ENCODE peak calls at places on chromosomes 12 and 14, in nine cellular contexts. K, P, S, T, A, W, Q, E and D are unnamed samples.
A peak's percentile ranks its signal among the peaks of the same experiment; 100 is the strongest.

GRCh38 chr12:33484161-33484560 is 44.5 kb upstream of the SYT10 start:
- DNase-seq in W (no peak), S (no peak), E (no peak), A (no peak), T (no peak), K (no peak), P (no peak), Q (no peak), D (no peak)

GRCh38 chr14:35458442-35458841 is 53.9 kb upstream of the NFKBIA start:
- DNase-seq in T (no peak), A (no peak), K (no peak), P (no peak), W (no peak), S (no peak), Q (no peak), E (no peak), D (no peak)

GRCh38 chr12:128592345-128592744 is 231.4 kb downstream of the SLC15A4 start:
- DNase-seq in A (no peak), Q (no peak), W (no peak), P (no peak), K (no peak), E (no peak), S (no peak), T (no peak), D (no peak)

GRCh38 chr14:82045339-82045738 is 511.7 kb upstream of the SEL1L start:
- DNase-seq in P (no peak), T (no peak), K (no peak), Q (no peak), W (no peak), A (no peak), E (no peak), S (no peak), D (no peak)

GRCh38 chr14:105830171-105830570 is 303.8 kb downstream of the TMEM121 start:
- DNase-seq in Q (no peak), P (no peak), S (no peak), A (no peak), W (no peak), T (no peak), K (no peak), E (no peak), D (no peak)

GRCh38 chr14:74257078-74257987 is 18.1 kb downstream of the VSX2 start:
- DNase-seq in W (peak; percentile 18), Q (peak; percentile 92), A (no peak), K (peak; percentile 47), E (peak; percentile 20), S (peak; percentile 43), T (no peak), P (no peak), D (peak; percentile 63)

GRCh38 chr12:132160016-132160415 is 15.8 kb downstream of the NOC4L start:
- DNase-seq in S (no peak), A (no peak), T (no peak), K (no peak), W (no peak), P (no peak), E (no peak), Q (no peak), D (no peak)

GRCh38 chr14:100822921-100823320 is 3.0 kb upstream of the MEG3 start:
- DNase-seq in P (no peak), Q (no peak), A (no peak), T (no peak), S (no peak), W (peak; percentile 33), K (no peak), E (no peak), D (no peak)

GRCh38 chr12:60191676-60192359 is 596.0 kb downstream of the SLC16A7 start:
- DNase-seq in S (no peak), E (peak; percentile 65), Q (no peak), W (peak; percentile 17), A (no peak), K (no peak), P (peak; percentile 49), T (no peak), D (no peak)

GRCh38 chr14:36055052-36055378 is 121.5 kb downstream of the PTCSC3 start:
- DNase-seq in T (no peak), P (no peak), W (no peak), E (no peak), Q (no peak), K (no peak), S (no peak), A (no peak), D (no peak)

GRCh38 chr14:77004711-77005460 is 23.6 kb downstream of the IRF2BPL start:
- DNase-seq in P (no peak), K (no peak), W (no peak), T (no peak), S (no peak), A (no peak), E (peak; percentile 19), Q (no peak), D (no peak)

GRCh38 chr12:712172-712863 is 40.1 kb upstream of the WNK1 start:
- DNase-seq in Q (no peak), S (no peak), E (peak; percentile 20), K (no peak), W (peak; percentile 15), T (no peak), A (no peak), P (no peak), D (no peak)

GRCh38 chr12:111121840-111122239 is 201.5 kb upstream of the MYL2 start:
- DNase-seq in W (no peak), S (no peak), A (no peak), T (no peak), E (no peak), K (no peak), Q (no peak), P (no peak), D (no peak)
- TF ChIP-seq CTCF in W (no peak), S (no peak), A (no peak), T (no peak), E (no peak), K (no peak), Q (no peak), P (no peak), D (no peak)

GRCh38 chr14:50961606-50962259 is 17.4 kb upstream of the PYGL start:
- DNase-seq in S (peak; percentile 43), T (no peak), K (peak; percentile 16), Q (no peak), E (peak; percentile 97), A (peak; percentile 57), W (peak; percentile 98), P (peak; percentile 92), D (no peak)

GRCh38 chr14:50963919-50964318 is 19.6 kb upstream of the PYGL start:
- DNase-seq in P (no peak), Q (no peak), K (no peak), A (no peak), S (no peak), W (no peak), T (no peak), E (no peak), D (no peak)

GRCh38 chr14:50967104-50967503 is 22.8 kb upstream of the PYGL start:
- DNase-seq in Q (no peak), S (no peak), K (no peak), W (no peak), T (no peak), P (no peak), A (peak; percentile 53), E (peak; percentile 49), D (no peak)

GRCh38 chr14:50967719-50968266 is 23.5 kb upstream of the PYGL start:
- DNase-seq in T (no peak), Q (no peak), P (no peak), S (no peak), A (no peak), E (no peak), K (no peak), W (no peak), D (no peak)

DNA sequence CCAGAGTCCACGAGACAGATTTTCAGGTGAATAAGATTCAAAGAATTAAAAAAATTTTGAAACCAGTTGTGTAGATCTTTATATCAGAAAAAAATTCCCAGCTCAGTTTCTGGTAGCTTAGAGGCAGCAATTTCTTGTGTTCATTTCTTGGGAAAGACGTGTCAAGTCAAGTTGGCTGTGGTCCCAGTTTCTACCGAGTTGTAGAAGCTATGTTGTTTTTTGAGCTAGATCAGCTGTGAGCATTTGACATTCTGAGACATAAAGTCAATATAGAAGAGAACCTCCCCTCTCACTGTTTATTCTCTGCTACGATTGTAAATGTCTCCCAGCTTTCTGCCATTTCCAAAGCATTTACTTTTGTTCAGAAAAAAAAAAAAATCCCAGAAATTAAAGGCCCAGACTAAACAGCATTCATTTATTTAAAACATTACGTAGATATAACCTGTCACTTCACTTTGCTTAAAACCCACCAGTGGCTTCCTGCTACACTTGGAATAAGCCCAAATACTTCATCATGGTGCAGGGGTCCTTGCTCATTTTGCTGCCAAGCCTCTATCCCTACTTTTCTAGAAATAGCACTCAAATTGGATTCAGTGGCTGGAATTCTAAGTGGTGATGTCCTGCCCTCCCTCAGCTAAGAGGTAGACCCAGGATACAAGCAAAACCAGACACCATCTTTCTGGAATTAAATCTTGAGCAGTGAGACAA is 20.6 kb upstream of the PYGL start:
- DNase-seq in A (peak; percentile 83), S (peak; percentile 64), E (peak; percentile 98), T (no peak), K (peak; percentile 11), Q (no peak), W (peak; percentile 100), P (no peak), D (no peak)
- TF ChIP-seq CTCF in A (no peak), S (no peak), E (no peak), T (no peak), K (no peak), Q (no peak), W (no peak), P (no peak), D (no peak)

DNA sequence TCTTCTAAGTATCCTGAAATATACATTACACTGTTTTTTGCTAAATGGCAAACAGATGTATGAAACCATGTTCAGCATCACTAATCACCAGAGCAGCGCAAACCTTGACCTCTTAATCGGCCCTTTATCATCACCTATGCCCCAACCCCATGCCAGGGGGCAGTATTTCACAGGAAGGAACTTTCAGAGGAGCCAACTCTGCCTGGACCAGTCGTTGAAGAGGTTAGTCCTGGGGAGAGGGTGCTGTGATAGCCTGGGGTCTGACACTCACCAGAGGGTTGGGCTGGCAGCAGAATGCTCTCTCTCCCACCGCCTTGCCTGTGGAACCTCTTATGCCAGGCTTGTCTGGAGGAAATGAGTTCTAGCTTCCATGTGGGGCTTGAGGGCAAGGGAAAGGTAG is 411.7 kb downstream of the TMEM117 start:
- DNase-seq in T (no peak), K (no peak), E (no peak), Q (no peak), P (no peak), W (no peak), A (no peak), S (no peak), D (no peak)
- TF ChIP-seq CTCF in T (no peak), K (no peak), E (no peak), Q (no peak), P (no peak), W (no peak), A (no peak), S (no peak), D (no peak)

DNA sequence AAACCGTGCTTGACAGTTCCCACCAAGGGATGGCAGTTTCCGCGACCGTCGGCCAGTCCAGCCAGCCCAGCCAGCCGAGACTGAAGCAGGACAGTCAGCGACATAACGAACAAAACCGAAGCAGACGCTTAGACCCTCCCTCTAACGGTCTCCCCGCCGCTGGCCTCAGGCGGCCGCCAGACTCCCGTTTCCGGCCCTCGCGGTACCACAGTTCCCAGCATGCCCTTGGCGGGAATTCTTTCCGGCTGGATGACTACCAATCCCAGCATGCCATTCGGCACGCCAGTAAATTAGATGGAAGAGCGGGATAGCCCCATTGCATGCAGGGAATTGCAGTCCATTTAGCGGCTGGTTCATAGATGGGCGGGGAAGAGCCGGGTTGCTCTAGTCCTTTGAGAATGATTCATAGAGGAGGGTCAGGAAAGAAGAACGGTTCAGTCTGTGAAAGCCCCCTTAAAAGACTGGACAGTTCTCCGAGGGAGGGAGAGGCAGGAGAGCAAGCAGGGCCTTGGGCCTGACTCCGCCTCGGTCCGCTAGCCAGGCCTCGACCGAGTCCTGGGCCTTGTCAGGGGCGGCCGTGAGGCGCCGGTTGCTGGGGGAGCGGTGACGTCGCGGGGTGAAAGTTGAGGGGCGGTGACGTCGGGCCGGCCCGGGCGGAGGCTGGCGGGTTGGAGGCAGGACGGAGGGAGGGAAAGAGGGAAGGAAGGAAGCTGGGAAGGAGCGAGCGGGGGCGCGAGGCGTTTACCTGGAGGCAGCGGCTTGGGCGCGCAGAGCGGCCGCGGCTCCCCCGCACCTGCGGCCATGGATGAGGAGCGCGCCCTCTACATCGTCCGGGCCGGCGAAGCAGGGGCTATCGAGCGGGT is at the start of gene RIC8B:
- DNase-seq in W (peak; percentile 99), A (peak; percentile 97), P (peak; percentile 97), K (peak; percentile 98), E (peak; percentile 99), S (peak; percentile 98), T (peak; percentile 83), Q (peak; percentile 87), D (peak; percentile 59)
- TF ChIP-seq CTCF in W (no peak), A (no peak), P (no peak), K (no peak), E (no peak), S (no peak), T (no peak), Q (no peak), D (no peak)